ENCODE peak calls at places on chromosomes 6 and 20, in four cellular contexts. S is NCI-H69, V is RWPE1, D is posterior cingulate gyrus. Z is an unnamed sample.

GRCh38 chr20:36349384-36350170 is 43.4 kb downstream of the DLGAP4 start:
- DNase-seq in S (no peak), V (peak; percentile 97), D (no peak), Z (no peak)

GRCh38 chr6:22401206-22401605 is 104.4 kb upstream of the PRL start:
- DNase-seq in S (no peak), V (peak; percentile 2), D (no peak), Z (no peak)

GRCh38 chr20:33332905-33333456 is 50.0 kb downstream of the BPIFB1 start:
- DNase-seq in S (peak; percentile 23), V (no peak), D (no peak), Z (no peak)

GRCh38 chr6:157644043-157644810 is 178.8 kb upstream of the SNX9 start:
- DNase-seq in S (peak; percentile 63), V (peak; percentile 38), D (no peak), Z (no peak)

GRCh38 chr6:4864534-4864933 is 88.3 kb downstream of the CDYL start:
- DNase-seq in S (no peak), V (no peak), D (no peak), Z (no peak)

GRCh38 chr6:22925304-22925835 is 356.0 kb downstream of the HDGFL1 start:
- DNase-seq in S (no peak), V (no peak), D (no peak), Z (no peak)

GRCh38 chr6:128822271-128822670 is 60.7 kb upstream of the LAMA2 start:
- DNase-seq in S (no peak), V (no peak), D (no peak), Z (no peak)

GRCh38 chr6:28474441-28475219 is 31.3 kb upstream of the ZSCAN23 start:
- DNase-seq in S (peak; percentile 87), V (peak; percentile 40), D (no peak), Z (no peak)

GRCh38 chr6:159934181-159934580 is 34.7 kb upstream of the IGF2R start:
- DNase-seq in S (no peak), V (no peak), D (no peak), Z (no peak)

GRCh38 chr6:107560657-107561056 is 70.7 kb downstream of the SOBP start:
- DNase-seq in S (peak; percentile 48), V (no peak), D (no peak), Z (no peak)

Z was measured in hypothalamus.